ENCODE peak calls at places on chromosomes 7 and 10, in ten cellular contexts. One of them, this sample, is unnamed.
A peak's percentile ranks its signal among the peaks of the same experiment; 100 is the strongest.

GRCh38 chr10:88415533-88416130 is 167.5 kb downstream of the RNLS start:
- DNase-seq in esophagus muscularis mucosa: no peak
- DNase-seq in sigmoid colon: no peak
- DNase-seq in psoas muscle: no peak
- DNase-seq in right lobe of liver: no peak
- DNase-seq in GM23248: no peak
- DNase-seq in upper lobe of right lung: no peak
- DNase-seq in tibial artery: no peak
- DNase-seq in astrocyte: no peak
- DNase-seq in heart left ventricle: no peak
- DNase-seq in this sample: no peak

GRCh38 chr7:70006411-70006920 is 408.2 kb downstream of the AUTS2 start:
- DNase-seq in esophagus muscularis mucosa: no peak
- DNase-seq in sigmoid colon: no peak
- DNase-seq in psoas muscle: no peak
- DNase-seq in right lobe of liver: no peak
- DNase-seq in GM23248: no peak
- DNase-seq in upper lobe of right lung: no peak
- DNase-seq in tibial artery: no peak
- DNase-seq in astrocyte: no peak
- DNase-seq in heart left ventricle: no peak
- DNase-seq in this sample: peak; percentile 38

GRCh38 chr10:85741626-85742300 is 624.8 kb downstream of the GRID1 start:
- DNase-seq in esophagus muscularis mucosa: no peak
- DNase-seq in sigmoid colon: no peak
- DNase-seq in psoas muscle: no peak
- DNase-seq in right lobe of liver: no peak
- DNase-seq in GM23248: no peak
- DNase-seq in upper lobe of right lung: no peak
- DNase-seq in tibial artery: no peak
- DNase-seq in astrocyte: no peak
- DNase-seq in heart left ventricle: no peak
- DNase-seq in this sample: no peak

GRCh38 chr7:22561356-22561755 is 61.4 kb upstream of the STEAP1B start:
- DNase-seq in esophagus muscularis mucosa: peak; percentile 93
- DNase-seq in sigmoid colon: peak; percentile 91
- DNase-seq in psoas muscle: peak; percentile 84
- DNase-seq in right lobe of liver: no peak
- DNase-seq in GM23248: peak; percentile 100
- DNase-seq in upper lobe of right lung: peak; percentile 71
- DNase-seq in tibial artery: peak; percentile 81
- DNase-seq in astrocyte: peak; percentile 100
- DNase-seq in heart left ventricle: peak; percentile 86
- DNase-seq in this sample: peak; percentile 92

GRCh38 chr7:91425149-91425548 is 160.9 kb downstream of the FZD1 start:
- DNase-seq in esophagus muscularis mucosa: no peak
- DNase-seq in sigmoid colon: no peak
- DNase-seq in psoas muscle: no peak
- DNase-seq in right lobe of liver: no peak
- DNase-seq in GM23248: no peak
- DNase-seq in upper lobe of right lung: no peak
- DNase-seq in tibial artery: no peak
- DNase-seq in astrocyte: no peak
- DNase-seq in heart left ventricle: no peak
- DNase-seq in this sample: no peak

GRCh38 chr10:48462482-48463020 is 142.3 kb downstream of the ARHGAP22 start:
- DNase-seq in esophagus muscularis mucosa: no peak
- DNase-seq in sigmoid colon: no peak
- DNase-seq in psoas muscle: no peak
- DNase-seq in right lobe of liver: no peak
- DNase-seq in GM23248: no peak
- DNase-seq in upper lobe of right lung: peak; percentile 44
- DNase-seq in tibial artery: no peak
- DNase-seq in astrocyte: no peak
- DNase-seq in heart left ventricle: no peak
- DNase-seq in this sample: no peak

GRCh38 chr10:21082206-21082605 is 185.1 kb upstream of the NEBL start:
- DNase-seq in esophagus muscularis mucosa: no peak
- DNase-seq in sigmoid colon: no peak
- DNase-seq in psoas muscle: no peak
- DNase-seq in right lobe of liver: no peak
- DNase-seq in GM23248: no peak
- DNase-seq in upper lobe of right lung: no peak
- DNase-seq in tibial artery: no peak
- DNase-seq in astrocyte: no peak
- DNase-seq in heart left ventricle: no peak
- DNase-seq in this sample: no peak

GRCh38 chr7:108406474-108406873 is 49.8 kb downstream of the NRCAM start:
- DNase-seq in esophagus muscularis mucosa: no peak
- DNase-seq in sigmoid colon: no peak
- DNase-seq in psoas muscle: no peak
- DNase-seq in right lobe of liver: no peak
- DNase-seq in GM23248: peak; percentile 29
- DNase-seq in upper lobe of right lung: no peak
- DNase-seq in tibial artery: no peak
- DNase-seq in astrocyte: peak; percentile 57
- DNase-seq in heart left ventricle: no peak
- DNase-seq in this sample: no peak

GRCh38 chr10:112634096-112634830 is 187.2 kb downstream of the VTI1A start:
- DNase-seq in esophagus muscularis mucosa: no peak
- DNase-seq in sigmoid colon: no peak
- DNase-seq in psoas muscle: no peak
- DNase-seq in right lobe of liver: no peak
- DNase-seq in GM23248: peak; percentile 51
- DNase-seq in upper lobe of right lung: no peak
- DNase-seq in tibial artery: no peak
- DNase-seq in astrocyte: peak; percentile 54
- DNase-seq in heart left ventricle: no peak
- DNase-seq in this sample: no peak

GRCh38 chr10:112628951-112629604 is 182.1 kb downstream of the VTI1A start:
- DNase-seq in esophagus muscularis mucosa: no peak
- DNase-seq in sigmoid colon: no peak
- DNase-seq in psoas muscle: no peak
- DNase-seq in right lobe of liver: no peak
- DNase-seq in GM23248: no peak
- DNase-seq in upper lobe of right lung: no peak
- DNase-seq in tibial artery: no peak
- DNase-seq in astrocyte: no peak
- DNase-seq in heart left ventricle: no peak
- DNase-seq in this sample: peak; percentile 36

DNA sequence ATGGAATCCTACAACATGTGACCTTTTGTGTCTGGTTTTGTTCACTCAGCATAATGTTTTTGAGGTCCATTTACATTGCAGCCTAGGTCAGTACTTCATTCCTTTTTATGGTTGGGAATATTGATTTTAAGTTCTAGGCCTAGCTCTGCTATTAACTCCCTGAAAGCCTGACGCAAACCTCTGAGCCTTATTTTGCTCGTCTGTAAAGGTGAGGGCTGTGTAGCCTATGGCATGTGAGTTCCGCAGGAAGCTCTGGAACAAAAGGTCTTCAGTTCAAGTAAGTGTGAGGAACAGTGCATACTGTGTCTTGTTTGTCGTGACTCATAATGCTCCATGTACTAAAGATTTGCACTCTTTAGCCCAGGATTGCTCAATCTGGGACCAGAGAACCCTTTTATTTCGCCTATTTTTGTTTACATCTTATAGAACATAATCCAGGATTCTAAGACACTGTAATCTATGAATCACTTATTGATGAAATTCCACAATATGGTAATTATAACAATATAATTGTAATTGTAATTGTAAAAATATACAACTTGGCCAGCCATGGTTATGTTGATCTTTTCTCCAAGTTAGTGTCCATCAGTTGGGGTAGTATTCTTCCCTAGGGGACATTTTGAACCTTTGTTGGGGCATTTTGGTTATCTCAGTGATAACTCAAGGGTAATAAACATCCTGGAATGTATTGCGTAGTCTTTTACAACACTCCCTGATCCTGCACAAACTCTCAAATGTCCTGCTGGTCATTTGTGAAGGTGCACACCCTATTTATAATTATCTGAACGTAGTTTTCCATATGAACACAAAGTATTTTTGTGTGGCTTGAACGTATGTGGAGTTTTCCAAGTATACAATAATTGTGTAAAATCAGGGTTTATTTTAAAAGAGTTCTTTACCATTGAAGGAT is 184.7 kb downstream of the VTI1A start:
- DNase-seq in esophagus muscularis mucosa: no peak
- DNase-seq in sigmoid colon: no peak
- DNase-seq in psoas muscle: no peak
- DNase-seq in right lobe of liver: no peak
- DNase-seq in GM23248: peak; percentile 11
- DNase-seq in upper lobe of right lung: no peak
- DNase-seq in tibial artery: no peak
- DNase-seq in astrocyte: no peak
- DNase-seq in heart left ventricle: no peak
- DNase-seq in this sample: no peak
- H3K27ac ChIP-seq in esophagus muscularis mucosa: no peak overlapping the region
- H3K27ac ChIP-seq in sigmoid colon: no peak overlapping the region
- H3K27ac ChIP-seq in psoas muscle: no peak overlapping the region
- H3K27ac ChIP-seq in right lobe of liver: no peak overlapping the region
- H3K27ac ChIP-seq in GM23248: no peak overlapping the region
- H3K27ac ChIP-seq in upper lobe of right lung: no peak overlapping the region
- H3K27ac ChIP-seq in tibial artery: no peak overlapping the region
- H3K27ac ChIP-seq in astrocyte: no peak overlapping the region
- H3K27ac ChIP-seq in heart left ventricle: no peak overlapping the region
- H3K27ac ChIP-seq in this sample: no peak overlapping the region

GRCh38 chr7:92696584-92696983 is 106.4 kb upstream of the FAM133B start:
- DNase-seq in esophagus muscularis mucosa: no peak
- DNase-seq in sigmoid colon: no peak
- DNase-seq in psoas muscle: no peak
- DNase-seq in right lobe of liver: no peak
- DNase-seq in GM23248: no peak
- DNase-seq in upper lobe of right lung: no peak
- DNase-seq in tibial artery: no peak
- DNase-seq in astrocyte: no peak
- DNase-seq in heart left ventricle: no peak
- DNase-seq in this sample: no peak
- H3K4me3 ChIP-seq in esophagus muscularis mucosa: no peak overlapping the region
- H3K4me3 ChIP-seq in sigmoid colon: no peak overlapping the region
- H3K4me3 ChIP-seq in psoas muscle: no peak overlapping the region
- H3K4me3 ChIP-seq in right lobe of liver: no peak overlapping the region
- H3K4me3 ChIP-seq in GM23248: peak overlapping the region; percentile 77
- H3K4me3 ChIP-seq in upper lobe of right lung: no peak overlapping the region
- H3K4me3 ChIP-seq in tibial artery: no peak overlapping the region
- H3K4me3 ChIP-seq in astrocyte: no peak overlapping the region
- H3K4me3 ChIP-seq in heart left ventricle: peak overlapping the region; percentile 52
- H3K4me3 ChIP-seq in this sample: peak overlapping the region; percentile 55

DNA sequence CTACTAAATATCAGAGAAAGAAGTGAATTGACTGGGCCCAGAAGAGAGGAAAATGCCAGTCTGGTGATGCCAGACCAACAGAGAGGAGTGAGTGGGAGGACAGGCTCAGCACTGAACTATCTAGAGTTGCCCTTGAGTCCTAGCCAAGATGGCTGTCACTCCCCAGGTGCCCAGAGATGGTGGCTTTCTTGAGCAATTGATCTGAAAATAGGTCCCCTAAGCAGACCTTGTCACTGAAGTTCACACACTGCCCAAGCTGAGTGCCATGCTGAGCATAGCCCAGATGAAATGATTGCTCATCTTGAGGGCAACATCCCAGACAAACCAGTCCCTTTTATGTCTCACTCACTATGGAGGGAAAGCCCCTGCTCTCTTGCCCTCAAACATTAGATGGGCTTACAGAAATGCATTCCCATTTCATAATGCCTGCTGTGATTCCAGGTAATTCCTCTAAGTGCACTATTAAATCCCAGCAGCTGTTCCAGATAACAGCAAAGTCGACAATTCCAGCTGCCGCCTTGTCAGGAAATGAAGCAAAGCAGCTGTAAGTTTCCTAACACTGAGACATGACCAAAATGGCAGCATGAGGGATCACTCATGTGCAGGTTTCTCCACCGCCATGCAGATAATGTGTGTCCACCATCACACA is 329.4 kb downstream of the KCNMA1 start:
- DNase-seq in esophagus muscularis mucosa: no peak
- DNase-seq in sigmoid colon: no peak
- DNase-seq in psoas muscle: no peak
- DNase-seq in right lobe of liver: no peak
- DNase-seq in GM23248: no peak
- DNase-seq in upper lobe of right lung: no peak
- DNase-seq in tibial artery: no peak
- DNase-seq in astrocyte: no peak
- DNase-seq in heart left ventricle: no peak
- DNase-seq in this sample: peak; percentile 93
- H3K4me1 ChIP-seq in esophagus muscularis mucosa: peaks cover 44% of the 10 kb centered on the region
- H3K4me1 ChIP-seq in sigmoid colon: peaks cover 59% of the 10 kb centered on the region
- H3K4me1 ChIP-seq in psoas muscle: no peaks in the 10 kb centered on the region
- H3K4me1 ChIP-seq in right lobe of liver: no peaks in the 10 kb centered on the region
- H3K4me1 ChIP-seq in GM23248: peaks cover 12% of the 10 kb centered on the region
- H3K4me1 ChIP-seq in upper lobe of right lung: no peaks in the 10 kb centered on the region
- H3K4me1 ChIP-seq in tibial artery: no peaks in the 10 kb centered on the region
- H3K4me1 ChIP-seq in astrocyte: peaks cover 10% of the 10 kb centered on the region
- H3K4me1 ChIP-seq in heart left ventricle: no peaks in the 10 kb centered on the region
- H3K4me1 ChIP-seq in this sample: peaks cover 53% of the 10 kb centered on the region

GRCh38 chr7:77180990-77181595 is 18.5 kb downstream of the FGL2 start:
- DNase-seq in esophagus muscularis mucosa: no peak
- DNase-seq in sigmoid colon: no peak
- DNase-seq in psoas muscle: no peak
- DNase-seq in right lobe of liver: no peak
- DNase-seq in GM23248: no peak
- DNase-seq in upper lobe of right lung: no peak
- DNase-seq in tibial artery: no peak
- DNase-seq in astrocyte: no peak
- DNase-seq in heart left ventricle: no peak
- DNase-seq in this sample: no peak

GRCh38 chr7:77181739-77182138 is 17.9 kb downstream of the FGL2 start:
- DNase-seq in esophagus muscularis mucosa: no peak
- DNase-seq in sigmoid colon: no peak
- DNase-seq in psoas muscle: no peak
- DNase-seq in right lobe of liver: no peak
- DNase-seq in GM23248: no peak
- DNase-seq in upper lobe of right lung: no peak
- DNase-seq in tibial artery: no peak
- DNase-seq in astrocyte: no peak
- DNase-seq in heart left ventricle: no peak
- DNase-seq in this sample: no peak

GRCh38 chr7:77188736-77189429 is 10.7 kb downstream of the FGL2 start:
- DNase-seq in esophagus muscularis mucosa: no peak
- DNase-seq in sigmoid colon: no peak
- DNase-seq in psoas muscle: no peak
- DNase-seq in right lobe of liver: no peak
- DNase-seq in GM23248: no peak
- DNase-seq in upper lobe of right lung: no peak
- DNase-seq in tibial artery: no peak
- DNase-seq in astrocyte: no peak
- DNase-seq in heart left ventricle: no peak
- DNase-seq in this sample: no peak

GRCh38 chr7:77182261-77182660 is 17.4 kb downstream of the FGL2 start:
- DNase-seq in esophagus muscularis mucosa: no peak
- DNase-seq in sigmoid colon: no peak
- DNase-seq in psoas muscle: no peak
- DNase-seq in right lobe of liver: no peak
- DNase-seq in GM23248: no peak
- DNase-seq in upper lobe of right lung: no peak
- DNase-seq in tibial artery: no peak
- DNase-seq in astrocyte: no peak
- DNase-seq in heart left ventricle: no peak
- DNase-seq in this sample: no peak

DNA sequence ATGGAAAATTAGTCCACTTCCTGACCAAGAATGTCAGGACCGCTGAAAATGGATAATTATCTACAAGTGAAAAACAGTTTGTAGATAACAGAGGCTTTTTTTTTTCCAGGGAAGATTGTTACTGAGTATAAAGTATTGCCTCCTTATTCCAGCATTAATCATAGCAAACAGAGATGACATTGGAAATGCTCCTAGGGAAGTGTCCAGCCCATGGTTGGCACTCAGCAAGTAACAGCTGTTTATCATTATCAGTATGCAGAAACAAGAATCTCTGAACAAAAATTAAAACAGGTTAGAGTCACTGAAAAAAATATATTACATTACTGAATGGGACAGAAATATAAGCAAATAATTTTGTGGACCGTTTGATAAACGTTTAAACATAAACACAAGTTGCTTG is 14.6 kb downstream of the FGL2 start:
- DNase-seq in esophagus muscularis mucosa: no peak
- DNase-seq in sigmoid colon: no peak
- DNase-seq in psoas muscle: no peak
- DNase-seq in right lobe of liver: no peak
- DNase-seq in GM23248: peak; percentile 53
- DNase-seq in upper lobe of right lung: no peak
- DNase-seq in tibial artery: no peak
- DNase-seq in astrocyte: peak; percentile 36
- DNase-seq in heart left ventricle: no peak
- DNase-seq in this sample: no peak
- H3K27ac ChIP-seq in esophagus muscularis mucosa: peak overlapping the region; percentile 63
- H3K27ac ChIP-seq in sigmoid colon: peak overlapping the region; percentile 62
- H3K27ac ChIP-seq in psoas muscle: no peak overlapping the region
- H3K27ac ChIP-seq in right lobe of liver: no peak overlapping the region
- H3K27ac ChIP-seq in GM23248: no peak overlapping the region
- H3K27ac ChIP-seq in upper lobe of right lung: no peak overlapping the region
- H3K27ac ChIP-seq in tibial artery: no peak overlapping the region
- H3K27ac ChIP-seq in astrocyte: no peak overlapping the region
- H3K27ac ChIP-seq in heart left ventricle: no peak overlapping the region
- H3K27ac ChIP-seq in this sample: no peak overlapping the region

This sample was measured in SJCRH30.